ENCODE peak calls at places on chromosomes 16 and 17, in six cellular contexts. One of them, this sample, is unnamed.
A peak's percentile ranks its signal among the peaks of the same experiment; 100 is the strongest.

GRCh38 chr17:47604268-47604927 is 45.3 kb upstream of the KPNB1 start:
- DNase-seq in MCF 10A: peak; percentile 16
- DNase-seq in neural crest cell: no peak
- DNase-seq in IMR-90: peak; percentile 85
- DNase-seq in HFFc6: peak; percentile 26
- DNase-seq in lower leg skin: no peak
- DNase-seq in this sample: no peak

GRCh38 chr16:3183445-3184139 is 4.4 kb upstream of the OR1F1 start:
- DNase-seq in MCF 10A: no peak
- DNase-seq in neural crest cell: no peak
- DNase-seq in IMR-90: no peak
- DNase-seq in HFFc6: no peak
- DNase-seq in lower leg skin: no peak
- DNase-seq in this sample: peak; percentile 30

GRCh38 chr16:26177438-26177837 is 485.7 kb downstream of the HS3ST4 start:
- DNase-seq in MCF 10A: no peak
- DNase-seq in neural crest cell: no peak
- DNase-seq in IMR-90: no peak
- DNase-seq in HFFc6: no peak
- DNase-seq in lower leg skin: no peak
- DNase-seq in this sample: no peak

GRCh38 chr16:88854306-88855111 is 2.2 kb downstream of the GALNS start:
- DNase-seq in MCF 10A: no peak
- DNase-seq in neural crest cell: no peak
- DNase-seq in IMR-90: no peak
- DNase-seq in HFFc6: no peak
- DNase-seq in lower leg skin: no peak
- DNase-seq in this sample: no peak

GRCh38 chr16:75273054-75273925 is 21.9 kb upstream of the BCAR1 start:
- DNase-seq in MCF 10A: peak; percentile 38
- DNase-seq in neural crest cell: no peak
- DNase-seq in IMR-90: peak; percentile 72
- DNase-seq in HFFc6: no peak
- DNase-seq in lower leg skin: no peak
- DNase-seq in this sample: no peak

GRCh38 chr16:28905800-28906372 is 19.2 kb downstream of the RABEP2 start:
- DNase-seq in MCF 10A: no peak
- DNase-seq in neural crest cell: no peak
- DNase-seq in IMR-90: no peak
- DNase-seq in HFFc6: no peak
- DNase-seq in lower leg skin: no peak
- DNase-seq in this sample: no peak

GRCh38 chr16:1407749-1408148 is 6.8 kb downstream of the UNKL start:
- DNase-seq in MCF 10A: no peak
- DNase-seq in neural crest cell: no peak
- DNase-seq in IMR-90: peak; percentile 13
- DNase-seq in HFFc6: no peak
- DNase-seq in lower leg skin: no peak
- DNase-seq in this sample: no peak

GRCh38 chr17:50893183-50893993 is 27.2 kb upstream of the TOB1 start:
- DNase-seq in MCF 10A: peak; percentile 35
- DNase-seq in neural crest cell: peak; percentile 25
- DNase-seq in IMR-90: peak; percentile 52
- DNase-seq in HFFc6: no peak
- DNase-seq in lower leg skin: no peak
- DNase-seq in this sample: no peak

GRCh38 chr16:57606847-57607501 is 21.5 kb upstream of the ADGRG1 start:
- DNase-seq in MCF 10A: no peak
- DNase-seq in neural crest cell: no peak
- DNase-seq in IMR-90: no peak
- DNase-seq in HFFc6: no peak
- DNase-seq in lower leg skin: peak; percentile 77
- DNase-seq in this sample: no peak

GRCh38 chr16:77234611-77235010 is 35.4 kb downstream of the SYCE1L start:
- DNase-seq in MCF 10A: no peak
- DNase-seq in neural crest cell: no peak
- DNase-seq in IMR-90: no peak
- DNase-seq in HFFc6: no peak
- DNase-seq in lower leg skin: peak; percentile 45
- DNase-seq in this sample: no peak

GRCh38 chr17:65054602-65055001 is 1.9 kb downstream of the GNA13 start:
- DNase-seq in MCF 10A: no peak
- DNase-seq in neural crest cell: no peak
- DNase-seq in IMR-90: no peak
- DNase-seq in HFFc6: no peak
- DNase-seq in lower leg skin: no peak
- DNase-seq in this sample: no peak

GRCh38 chr17:40058151-40058784 is 4.1 kb upstream of the MED24 start:
- DNase-seq in MCF 10A: no peak
- DNase-seq in neural crest cell: no peak
- DNase-seq in IMR-90: peak; percentile 46
- DNase-seq in HFFc6: no peak
- DNase-seq in lower leg skin: no peak
- DNase-seq in this sample: no peak

GRCh38 chr16:7352114-7352513 is 19.5 kb downstream of the RBFOX1 start:
- DNase-seq in MCF 10A: no peak
- DNase-seq in neural crest cell: no peak
- DNase-seq in IMR-90: no peak
- DNase-seq in HFFc6: no peak
- DNase-seq in lower leg skin: no peak
- DNase-seq in this sample: no peak

GRCh38 chr17:9517396-9517795 is 58.2 kb downstream of the STX8 start:
- DNase-seq in MCF 10A: no peak
- DNase-seq in neural crest cell: no peak
- DNase-seq in IMR-90: no peak
- DNase-seq in HFFc6: no peak
- DNase-seq in lower leg skin: no peak
- DNase-seq in this sample: no peak

GRCh38 chr16:29147710-29148425 is 163.0 kb downstream of the LAT start:
- DNase-seq in MCF 10A: peak; percentile 24
- DNase-seq in neural crest cell: no peak
- DNase-seq in IMR-90: no peak
- DNase-seq in HFFc6: no peak
- DNase-seq in lower leg skin: no peak
- DNase-seq in this sample: no peak

GRCh38 chr16:55189975-55190636 is 133.9 kb upstream of the IRX6 start:
- DNase-seq in MCF 10A: no peak
- DNase-seq in neural crest cell: no peak
- DNase-seq in IMR-90: no peak
- DNase-seq in HFFc6: no peak
- DNase-seq in lower leg skin: no peak
- DNase-seq in this sample: no peak

GRCh38 chr17:83199500-83200201 is 120.2 kb downstream of the METRNL start:
- DNase-seq in MCF 10A: no peak
- DNase-seq in neural crest cell: no peak
- DNase-seq in IMR-90: peak; percentile 49
- DNase-seq in HFFc6: peak; percentile 47
- DNase-seq in lower leg skin: peak; percentile 89
- DNase-seq in this sample: no peak

DNA sequence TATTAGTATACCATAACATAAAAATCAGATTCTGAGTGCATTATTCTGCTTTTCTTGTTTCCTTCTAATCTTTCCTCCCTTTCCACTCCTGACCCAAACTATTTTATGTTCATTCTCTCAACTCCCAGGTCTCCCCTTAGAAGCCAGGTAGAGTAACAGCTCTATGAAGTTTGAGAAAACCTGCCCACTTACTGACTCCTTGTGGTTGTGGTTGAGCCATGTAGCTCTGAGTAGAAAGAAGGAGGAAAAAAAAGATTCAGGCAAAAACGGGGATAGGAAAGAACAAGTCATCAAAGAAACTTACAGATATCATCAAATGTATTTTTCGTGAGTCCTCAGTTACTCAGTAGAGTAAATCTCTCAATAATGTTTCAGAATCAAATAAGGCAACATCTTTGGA is 216.7 kb downstream of the PMP22 start:
- DNase-seq in MCF 10A: peak; percentile 5
- DNase-seq in neural crest cell: no peak
- DNase-seq in IMR-90: no peak
- DNase-seq in HFFc6: no peak
- DNase-seq in lower leg skin: no peak
- DNase-seq in this sample: no peak
- TF ChIP-seq CTCF in MCF 10A: no peak
- TF ChIP-seq CTCF in neural crest cell: no peak
- TF ChIP-seq CTCF in IMR-90: no peak
- TF ChIP-seq CTCF in HFFc6: no peak
- TF ChIP-seq CTCF in lower leg skin: no peak
- TF ChIP-seq CTCF in this sample: no peak

DNA sequence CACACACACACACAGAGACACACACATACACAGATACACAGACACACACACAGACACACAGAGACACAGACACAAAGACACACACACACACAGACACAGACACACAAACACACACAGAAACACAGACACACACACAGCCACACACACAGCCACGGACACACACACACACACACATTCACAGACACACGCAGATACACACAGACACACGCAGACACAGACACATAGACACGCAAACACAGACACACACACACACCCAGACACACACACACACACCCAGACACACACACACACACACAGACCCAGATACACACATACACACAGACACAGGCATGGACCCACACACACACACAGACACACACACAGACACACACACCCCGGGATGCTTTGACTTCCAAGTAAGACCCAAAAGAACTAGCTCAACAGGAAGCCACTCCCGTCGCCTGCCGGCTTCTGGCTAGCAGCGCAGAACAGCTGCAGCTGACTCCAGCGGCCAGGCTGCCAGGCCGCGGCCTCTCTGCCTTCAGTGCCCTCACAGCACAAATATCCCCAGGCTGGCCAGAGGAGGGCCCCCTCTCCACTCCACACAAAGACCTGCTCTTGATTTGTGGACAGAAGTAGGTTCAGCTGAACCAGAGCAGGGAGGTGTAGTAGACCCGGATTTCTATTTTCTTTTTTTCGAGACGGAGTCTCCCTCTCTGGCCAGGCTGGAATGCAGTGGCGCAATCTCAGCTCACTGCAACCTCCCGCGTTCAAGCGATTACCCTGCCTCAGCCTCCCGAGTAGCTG is 6.0 kb upstream of the CHRNE start:
- DNase-seq in MCF 10A: peak; percentile 95
- DNase-seq in neural crest cell: peak; percentile 77
- DNase-seq in IMR-90: peak; percentile 92
- DNase-seq in HFFc6: peak; percentile 90
- DNase-seq in lower leg skin: peak; percentile 97
- DNase-seq in this sample: peak; percentile 88
- TF ChIP-seq CTCF in MCF 10A: peak; percentile 87
- TF ChIP-seq CTCF in neural crest cell: peak; percentile 76
- TF ChIP-seq CTCF in IMR-90: peak; percentile 89
- TF ChIP-seq CTCF in HFFc6: peak; percentile 87
- TF ChIP-seq CTCF in lower leg skin: no peak
- TF ChIP-seq CTCF in this sample: peak; percentile 59

DNA sequence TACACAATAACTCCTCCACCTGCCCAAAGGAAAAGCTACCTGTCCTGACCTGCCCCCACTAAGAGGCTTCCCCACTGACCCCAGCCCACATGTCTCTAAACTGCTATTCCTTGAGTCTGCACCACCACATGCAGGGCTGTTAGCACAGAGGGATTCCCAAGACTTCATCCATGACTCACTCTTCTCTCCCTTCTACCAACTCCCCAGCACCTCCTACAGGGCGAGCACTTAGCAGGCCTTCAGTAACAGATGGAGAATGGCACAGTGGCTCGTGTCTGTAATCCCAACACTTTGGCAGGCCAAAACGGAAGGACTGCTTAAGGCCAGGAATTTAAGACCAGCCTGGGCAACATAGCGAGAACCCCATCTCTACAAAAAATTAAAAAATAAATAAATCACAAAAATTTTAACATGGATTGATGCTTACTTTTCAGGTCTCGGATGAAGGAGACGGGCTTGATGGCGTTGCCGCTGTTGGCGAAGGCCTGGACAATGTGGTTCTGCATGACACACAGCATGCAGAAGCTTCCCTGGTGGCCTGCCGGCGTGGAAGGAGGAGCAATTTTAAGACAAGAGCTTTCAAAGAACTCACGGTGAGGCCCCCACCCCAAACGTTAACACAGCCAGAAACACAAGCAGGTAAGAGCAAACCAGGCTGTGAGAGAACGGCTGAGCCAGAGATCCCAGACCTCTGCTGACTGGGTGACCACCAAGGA is 12.0 kb downstream of the USP36 start:
- DNase-seq in MCF 10A: peak; percentile 50
- DNase-seq in neural crest cell: no peak
- DNase-seq in IMR-90: peak; percentile 78
- DNase-seq in HFFc6: peak; percentile 65
- DNase-seq in lower leg skin: no peak
- DNase-seq in this sample: no peak
- TF ChIP-seq CTCF in MCF 10A: peak; percentile 23
- TF ChIP-seq CTCF in neural crest cell: no peak
- TF ChIP-seq CTCF in IMR-90: peak; percentile 65
- TF ChIP-seq CTCF in HFFc6: peak; percentile 67
- TF ChIP-seq CTCF in lower leg skin: no peak
- TF ChIP-seq CTCF in this sample: no peak

GRCh38 chr17:44832821-44833220 is 2.7 kb upstream of the GJC1 start:
- DNase-seq in MCF 10A: no peak
- DNase-seq in neural crest cell: no peak
- DNase-seq in IMR-90: no peak
- DNase-seq in HFFc6: no peak
- DNase-seq in lower leg skin: no peak
- DNase-seq in this sample: no peak
- TF ChIP-seq CTCF in MCF 10A: no peak
- TF ChIP-seq CTCF in neural crest cell: peak; percentile 34
- TF ChIP-seq CTCF in IMR-90: no peak
- TF ChIP-seq CTCF in HFFc6: peak; percentile 25
- TF ChIP-seq CTCF in lower leg skin: no peak
- TF ChIP-seq CTCF in this sample: no peak